ENCODE peak calls at places on chromosome 18, in seven cellular contexts. One of them, this sample, is unnamed.

GRCh38 chr18:70490008-70490933 is 201.4 kb downstream of the SOCS6 start:
- DNase-seq in ascending aorta: no peak
- DNase-seq in upper lobe of left lung: no peak
- DNase-seq in body of pancreas: peak
- DNase-seq in adipocyte: peak
- DNase-seq in epithelial cell of proximal tubule: peak
- DNase-seq in astrocyte: peak
- DNase-seq in this sample: no peak

GRCh38 chr18:35436076-35436649 is 59.0 kb upstream of the ZNF396 start:
- DNase-seq in ascending aorta: no peak
- DNase-seq in upper lobe of left lung: no peak
- DNase-seq in body of pancreas: no peak
- DNase-seq in adipocyte: peak
- DNase-seq in epithelial cell of proximal tubule: no peak
- DNase-seq in astrocyte: peak
- DNase-seq in this sample: no peak

GRCh38 chr18:52190630-52191029 is 149.4 kb upstream of the DCC start:
- DNase-seq in ascending aorta: no peak
- DNase-seq in upper lobe of left lung: no peak
- DNase-seq in body of pancreas: no peak
- DNase-seq in adipocyte: no peak
- DNase-seq in epithelial cell of proximal tubule: no peak
- DNase-seq in astrocyte: no peak
- DNase-seq in this sample: no peak

GRCh38 chr18:49786019-49786720 is 27.2 kb downstream of the ACAA2 start:
- DNase-seq in ascending aorta: no peak
- DNase-seq in upper lobe of left lung: no peak
- DNase-seq in body of pancreas: no peak
- DNase-seq in adipocyte: no peak
- DNase-seq in epithelial cell of proximal tubule: no peak
- DNase-seq in astrocyte: no peak
- DNase-seq in this sample: no peak

GRCh38 chr18:75132471-75132870 is 76.5 kb downstream of the PTGR3 start:
- DNase-seq in ascending aorta: no peak
- DNase-seq in upper lobe of left lung: no peak
- DNase-seq in body of pancreas: no peak
- DNase-seq in adipocyte: no peak
- DNase-seq in epithelial cell of proximal tubule: no peak
- DNase-seq in astrocyte: no peak
- DNase-seq in this sample: no peak

GRCh38 chr18:51751901-51752300 is 554.4 kb upstream of the MEX3C start:
- DNase-seq in ascending aorta: no peak
- DNase-seq in upper lobe of left lung: no peak
- DNase-seq in body of pancreas: no peak
- DNase-seq in adipocyte: no peak
- DNase-seq in epithelial cell of proximal tubule: no peak
- DNase-seq in astrocyte: no peak
- DNase-seq in this sample: no peak

GRCh38 chr18:35635171-35635570 is 53.6 kb downstream of the GALNT1 start:
- DNase-seq in ascending aorta: no peak
- DNase-seq in upper lobe of left lung: no peak
- DNase-seq in body of pancreas: no peak
- DNase-seq in adipocyte: no peak
- DNase-seq in epithelial cell of proximal tubule: peak
- DNase-seq in astrocyte: peak
- DNase-seq in this sample: no peak

GRCh38 chr18:24530630-24531111 is 70.2 kb downstream of the HRH4 start:
- DNase-seq in ascending aorta: no peak
- DNase-seq in upper lobe of left lung: no peak
- DNase-seq in body of pancreas: no peak
- DNase-seq in adipocyte: no peak
- DNase-seq in epithelial cell of proximal tubule: peak
- DNase-seq in astrocyte: peak
- DNase-seq in this sample: no peak

GRCh38 chr18:63553117-63553516 is 10.9 kb downstream of the SERPINB12 start:
- DNase-seq in ascending aorta: no peak
- DNase-seq in upper lobe of left lung: no peak
- DNase-seq in body of pancreas: no peak
- DNase-seq in adipocyte: peak
- DNase-seq in epithelial cell of proximal tubule: peak
- DNase-seq in astrocyte: peak
- DNase-seq in this sample: no peak

GRCh38 chr18:36139251-36139650 is 9.6 kb downstream of the ELP2 start:
- DNase-seq in ascending aorta: no peak
- DNase-seq in upper lobe of left lung: no peak
- DNase-seq in body of pancreas: no peak
- DNase-seq in adipocyte: no peak
- DNase-seq in epithelial cell of proximal tubule: no peak
- DNase-seq in astrocyte: no peak
- DNase-seq in this sample: no peak

GRCh38 chr18:48762836-48763713 is 187.7 kb downstream of the SMAD7 start:
- DNase-seq in ascending aorta: no peak
- DNase-seq in upper lobe of left lung: no peak
- DNase-seq in body of pancreas: no peak
- DNase-seq in adipocyte: no peak
- DNase-seq in epithelial cell of proximal tubule: no peak
- DNase-seq in astrocyte: no peak
- DNase-seq in this sample: no peak

GRCh38 chr18:44198296-44199284 is 482.1 kb upstream of the SETBP1 start:
- DNase-seq in ascending aorta: no peak
- DNase-seq in upper lobe of left lung: peak
- DNase-seq in body of pancreas: no peak
- DNase-seq in adipocyte: no peak
- DNase-seq in epithelial cell of proximal tubule: no peak
- DNase-seq in astrocyte: no peak
- DNase-seq in this sample: no peak

GRCh38 chr18:13414102-13414501 is 195.5 kb downstream of the LDLRAD4 start:
- DNase-seq in ascending aorta: peak
- DNase-seq in upper lobe of left lung: no peak
- DNase-seq in body of pancreas: no peak
- DNase-seq in adipocyte: no peak
- DNase-seq in epithelial cell of proximal tubule: no peak
- DNase-seq in astrocyte: no peak
- DNase-seq in this sample: no peak

GRCh38 chr18:48931680-48932461 is 18.9 kb downstream of the SMAD7 start:
- DNase-seq in ascending aorta: no peak
- DNase-seq in upper lobe of left lung: no peak
- DNase-seq in body of pancreas: no peak
- DNase-seq in adipocyte: no peak
- DNase-seq in epithelial cell of proximal tubule: no peak
- DNase-seq in astrocyte: no peak
- DNase-seq in this sample: no peak

GRCh38 chr18:13003466-13003896 is 12.3 kb downstream of the CEP192 start:
- DNase-seq in ascending aorta: no peak
- DNase-seq in upper lobe of left lung: no peak
- DNase-seq in body of pancreas: no peak
- DNase-seq in adipocyte: peak
- DNase-seq in epithelial cell of proximal tubule: no peak
- DNase-seq in astrocyte: peak
- DNase-seq in this sample: no peak

GRCh38 chr18:61669320-61669719 is 223.5 kb downstream of the RNF152 start:
- DNase-seq in ascending aorta: no peak
- DNase-seq in upper lobe of left lung: no peak
- DNase-seq in body of pancreas: no peak
- DNase-seq in adipocyte: no peak
- DNase-seq in epithelial cell of proximal tubule: no peak
- DNase-seq in astrocyte: peak
- DNase-seq in this sample: no peak

DNA sequence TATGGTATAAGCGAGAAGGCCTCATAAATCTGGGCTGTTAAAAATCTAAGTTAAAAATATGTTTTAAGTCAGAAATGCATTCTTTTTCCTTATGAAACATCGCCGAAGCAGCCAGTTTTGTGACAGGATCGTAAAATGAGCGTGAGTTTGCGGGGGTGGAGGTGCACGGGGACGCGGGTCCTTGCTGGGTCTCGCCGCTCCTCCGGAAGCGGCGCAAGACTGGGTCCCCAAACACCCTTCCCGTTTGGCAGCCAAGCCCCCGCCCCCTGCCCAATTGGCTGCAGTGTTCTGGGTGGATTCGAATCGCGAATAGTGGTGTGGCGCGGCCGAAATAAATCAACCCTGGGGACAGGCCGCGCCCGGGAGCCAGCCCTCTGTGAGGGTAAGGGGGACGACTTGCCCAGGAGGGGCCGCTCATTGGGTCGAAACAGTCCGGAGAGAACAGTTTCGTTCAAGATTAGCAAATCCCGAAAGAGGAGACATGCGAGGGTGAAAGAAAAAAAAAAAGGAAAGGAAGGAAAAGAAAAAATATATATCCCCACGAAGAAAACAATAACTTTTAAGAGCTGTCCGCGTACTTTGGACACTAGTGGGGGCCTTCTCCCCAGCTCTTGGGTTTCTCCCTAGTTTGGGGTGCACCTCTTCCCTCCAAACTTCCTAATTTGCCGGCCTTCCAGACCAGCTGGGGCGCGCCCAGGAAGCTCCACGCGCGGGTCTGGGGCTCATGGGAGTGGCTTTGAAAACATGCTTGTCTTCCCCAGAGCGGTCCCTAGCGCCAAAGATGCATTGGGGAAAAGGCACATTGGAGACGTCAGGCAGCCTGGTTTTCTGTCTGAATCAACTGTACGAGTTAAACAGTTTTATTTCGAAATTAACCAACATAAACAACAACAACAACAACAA is 3.1 kb upstream of the GATA6 start:
- DNase-seq in ascending aorta: peak
- DNase-seq in upper lobe of left lung: peak
- DNase-seq in body of pancreas: peak
- DNase-seq in adipocyte: no peak
- DNase-seq in epithelial cell of proximal tubule: no peak
- DNase-seq in astrocyte: no peak
- DNase-seq in this sample: no peak
- H3K4me3 ChIP-seq in ascending aorta: peak
- H3K4me3 ChIP-seq in upper lobe of left lung: peak
- H3K4me3 ChIP-seq in body of pancreas: peak
- H3K4me3 ChIP-seq in adipocyte: peak
- H3K4me3 ChIP-seq in epithelial cell of proximal tubule: no peak
- H3K4me3 ChIP-seq in astrocyte: no peak
- H3K4me3 ChIP-seq in this sample: peak

DNA sequence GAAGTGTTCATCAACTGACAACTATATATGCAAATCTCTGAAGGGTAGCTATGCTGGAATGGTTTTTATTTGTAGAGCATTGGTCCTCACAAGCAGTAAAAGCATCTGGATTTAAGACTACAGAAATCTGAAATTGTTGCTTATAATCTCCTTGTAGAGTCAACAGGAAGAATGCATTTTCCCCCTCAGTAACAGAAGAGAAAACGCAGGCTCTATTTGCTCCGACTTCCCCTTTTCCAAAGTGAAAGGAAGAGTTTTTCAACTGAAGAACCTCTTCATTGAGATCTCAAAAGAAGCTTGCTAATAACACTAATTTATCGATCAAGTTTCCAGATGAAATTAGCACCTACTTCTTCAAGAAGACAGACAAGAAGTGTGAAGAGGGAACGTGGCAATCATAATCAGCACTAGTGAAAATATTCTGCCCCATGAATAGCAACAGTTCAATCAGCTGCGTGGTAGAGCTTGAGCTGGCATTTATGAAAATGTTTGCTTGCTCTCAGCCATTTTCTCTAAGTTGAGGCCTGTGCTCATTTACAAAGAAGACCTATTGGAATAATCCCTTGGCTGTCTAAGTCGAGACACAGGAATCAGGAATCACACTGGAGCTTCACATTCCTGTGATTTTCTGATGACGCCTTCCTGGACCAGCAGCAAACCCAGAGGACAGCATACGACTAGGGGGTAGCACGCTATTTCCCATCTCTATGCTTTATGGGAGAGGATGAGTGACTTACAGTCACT is 43.7 kb downstream of the TGIF1 start:
- DNase-seq in ascending aorta: no peak
- DNase-seq in upper lobe of left lung: no peak
- DNase-seq in body of pancreas: no peak
- DNase-seq in adipocyte: no peak
- DNase-seq in epithelial cell of proximal tubule: no peak
- DNase-seq in astrocyte: no peak
- DNase-seq in this sample: no peak
- H3K4me3 ChIP-seq in ascending aorta: no peak
- H3K4me3 ChIP-seq in upper lobe of left lung: no peak
- H3K4me3 ChIP-seq in body of pancreas: no peak
- H3K4me3 ChIP-seq in adipocyte: no peak
- H3K4me3 ChIP-seq in epithelial cell of proximal tubule: no peak
- H3K4me3 ChIP-seq in astrocyte: no peak
- H3K4me3 ChIP-seq in this sample: no peak

GRCh38 chr18:54957987-54958386 is 1.3 kb downstream of the CCDC68 start:
- DNase-seq in ascending aorta: no peak
- DNase-seq in upper lobe of left lung: no peak
- DNase-seq in body of pancreas: no peak
- DNase-seq in adipocyte: peak
- DNase-seq in epithelial cell of proximal tubule: no peak
- DNase-seq in astrocyte: no peak
- DNase-seq in this sample: no peak
- H3K4me3 ChIP-seq in ascending aorta: no peak
- H3K4me3 ChIP-seq in upper lobe of left lung: peak
- H3K4me3 ChIP-seq in body of pancreas: no peak
- H3K4me3 ChIP-seq in adipocyte: no peak
- H3K4me3 ChIP-seq in epithelial cell of proximal tubule: no peak
- H3K4me3 ChIP-seq in astrocyte: no peak
- H3K4me3 ChIP-seq in this sample: peak

GRCh38 chr18:76530391-76530790 is 35.3 kb upstream of the ZNF516 start:
- DNase-seq in ascending aorta: no peak
- DNase-seq in upper lobe of left lung: no peak
- DNase-seq in body of pancreas: no peak
- DNase-seq in adipocyte: no peak
- DNase-seq in epithelial cell of proximal tubule: no peak
- DNase-seq in astrocyte: no peak
- DNase-seq in this sample: no peak

GRCh38 chr18:76529433-76529811 is 34.4 kb upstream of the ZNF516 start:
- DNase-seq in ascending aorta: no peak
- DNase-seq in upper lobe of left lung: peak
- DNase-seq in body of pancreas: no peak
- DNase-seq in adipocyte: no peak
- DNase-seq in epithelial cell of proximal tubule: no peak
- DNase-seq in astrocyte: no peak
- DNase-seq in this sample: no peak

GRCh38 chr18:76530846-76531245 is 35.8 kb upstream of the ZNF516 start:
- DNase-seq in ascending aorta: no peak
- DNase-seq in upper lobe of left lung: no peak
- DNase-seq in body of pancreas: no peak
- DNase-seq in adipocyte: no peak
- DNase-seq in epithelial cell of proximal tubule: no peak
- DNase-seq in astrocyte: no peak
- DNase-seq in this sample: no peak

GRCh38 chr18:76524900-76525698 is 30.1 kb upstream of the ZNF516 start:
- DNase-seq in ascending aorta: no peak
- DNase-seq in upper lobe of left lung: no peak
- DNase-seq in body of pancreas: no peak
- DNase-seq in adipocyte: peak
- DNase-seq in epithelial cell of proximal tubule: peak
- DNase-seq in astrocyte: peak
- DNase-seq in this sample: no peak

GRCh38 chr18:76528477-76529432 is 33.7 kb upstream of the ZNF516 start:
- DNase-seq in ascending aorta: no peak
- DNase-seq in upper lobe of left lung: no peak
- DNase-seq in body of pancreas: peak
- DNase-seq in adipocyte: peak
- DNase-seq in epithelial cell of proximal tubule: no peak
- DNase-seq in astrocyte: peak
- DNase-seq in this sample: no peak
- H3K4me3 ChIP-seq in ascending aorta: peak
- H3K4me3 ChIP-seq in upper lobe of left lung: peak
- H3K4me3 ChIP-seq in body of pancreas: no peak
- H3K4me3 ChIP-seq in adipocyte: peak
- H3K4me3 ChIP-seq in epithelial cell of proximal tubule: peak
- H3K4me3 ChIP-seq in astrocyte: peak
- H3K4me3 ChIP-seq in this sample: peak

This sample was measured in lower lobe of right lung.